ENCODE peak calls at places on chromosomes 6 and 20, in seven cellular contexts. One of them, this sample, is unnamed. For H3K4me1, the result is how much of the 10 kb centered on the place peaks cover.

GRCh38 chr20:46619445-46619844 is 31.8 kb downstream of the SLC13A3 start:
- DNase-seq in neural progenitor cell: no peak
- DNase-seq in hepatocyte: no peak
- DNase-seq in osteoblast: no peak
- DNase-seq in PC-9: no peak
- DNase-seq in MM.1S: no peak
- DNase-seq in IMR-90: no peak
- DNase-seq in this sample: no peak

GRCh38 chr20:60381643-60382400 is 423.6 kb downstream of the CDH26 start:
- DNase-seq in neural progenitor cell: no peak
- DNase-seq in hepatocyte: no peak
- DNase-seq in osteoblast: no peak
- DNase-seq in PC-9: no peak
- DNase-seq in MM.1S: no peak
- DNase-seq in IMR-90: no peak
- DNase-seq in this sample: no peak

GRCh38 chr6:90362273-90362672 is 65.6 kb upstream of the BACH2 start:
- DNase-seq in neural progenitor cell: no peak
- DNase-seq in hepatocyte: peak
- DNase-seq in osteoblast: peak
- DNase-seq in PC-9: no peak
- DNase-seq in MM.1S: no peak
- DNase-seq in IMR-90: peak
- DNase-seq in this sample: peak

GRCh38 chr20:49325981-49326380 is 48.1 kb upstream of the ZNFX1 start:
- DNase-seq in neural progenitor cell: no peak
- DNase-seq in hepatocyte: no peak
- DNase-seq in osteoblast: no peak
- DNase-seq in PC-9: no peak
- DNase-seq in MM.1S: no peak
- DNase-seq in IMR-90: peak
- DNase-seq in this sample: peak

GRCh38 chr6:35710241-35710847 is 21.6 kb upstream of the FKBP5 start:
- DNase-seq in neural progenitor cell: no peak
- DNase-seq in hepatocyte: peak
- DNase-seq in osteoblast: peak
- DNase-seq in PC-9: peak
- DNase-seq in MM.1S: no peak
- DNase-seq in IMR-90: no peak
- DNase-seq in this sample: no peak

GRCh38 chr20:58431134-58431533 is 42.1 kb downstream of the VAPB start:
- DNase-seq in neural progenitor cell: no peak
- DNase-seq in hepatocyte: no peak
- DNase-seq in osteoblast: no peak
- DNase-seq in PC-9: no peak
- DNase-seq in MM.1S: no peak
- DNase-seq in IMR-90: peak
- DNase-seq in this sample: peak

GRCh38 chr6:139114741-139115140 is 20.1 kb upstream of the HECA start:
- DNase-seq in neural progenitor cell: no peak
- DNase-seq in hepatocyte: no peak
- DNase-seq in osteoblast: no peak
- DNase-seq in PC-9: no peak
- DNase-seq in MM.1S: peak
- DNase-seq in IMR-90: no peak
- DNase-seq in this sample: no peak

GRCh38 chr20:8330785-8331699 is 199.0 kb downstream of the PLCB1 start:
- DNase-seq in neural progenitor cell: no peak
- DNase-seq in hepatocyte: no peak
- DNase-seq in osteoblast: no peak
- DNase-seq in PC-9: no peak
- DNase-seq in MM.1S: no peak
- DNase-seq in IMR-90: no peak
- DNase-seq in this sample: no peak

GRCh38 chr6:21731411-21732031 is 138.0 kb downstream of the SOX4 start:
- DNase-seq in neural progenitor cell: no peak
- DNase-seq in hepatocyte: no peak
- DNase-seq in osteoblast: no peak
- DNase-seq in PC-9: peak
- DNase-seq in MM.1S: no peak
- DNase-seq in IMR-90: peak
- DNase-seq in this sample: peak

GRCh38 chr6:75149696-75150095 is 56.2 kb downstream of the COL12A1 start:
- DNase-seq in neural progenitor cell: no peak
- DNase-seq in hepatocyte: no peak
- DNase-seq in osteoblast: no peak
- DNase-seq in PC-9: no peak
- DNase-seq in MM.1S: no peak
- DNase-seq in IMR-90: no peak
- DNase-seq in this sample: no peak

GRCh38 chr6:153849072-153849759 is 189.8 kb upstream of the OPRM1 start:
- DNase-seq in neural progenitor cell: no peak
- DNase-seq in hepatocyte: no peak
- DNase-seq in osteoblast: no peak
- DNase-seq in PC-9: no peak
- DNase-seq in MM.1S: no peak
- DNase-seq in IMR-90: no peak
- DNase-seq in this sample: no peak

GRCh38 chr20:46438156-46438750 is 31.8 kb upstream of the ELMO2 start:
- DNase-seq in neural progenitor cell: peak
- DNase-seq in hepatocyte: peak
- DNase-seq in osteoblast: peak
- DNase-seq in PC-9: peak
- DNase-seq in MM.1S: peak
- DNase-seq in IMR-90: peak
- DNase-seq in this sample: peak

GRCh38 chr6:126267621-126268020 is 72.3 kb upstream of the CENPW start:
- DNase-seq in neural progenitor cell: no peak
- DNase-seq in hepatocyte: no peak
- DNase-seq in osteoblast: no peak
- DNase-seq in PC-9: no peak
- DNase-seq in MM.1S: no peak
- DNase-seq in IMR-90: no peak
- DNase-seq in this sample: no peak

GRCh38 chr6:108565893-108566292 is 5.2 kb downstream of the FOXO3 start:
- DNase-seq in neural progenitor cell: no peak
- DNase-seq in hepatocyte: no peak
- DNase-seq in osteoblast: no peak
- DNase-seq in PC-9: peak
- DNase-seq in MM.1S: peak
- DNase-seq in IMR-90: peak
- DNase-seq in this sample: peak

GRCh38 chr6:119308048-119308570 is 41.5 kb downstream of the MAN1A1 start:
- DNase-seq in neural progenitor cell: no peak
- DNase-seq in hepatocyte: peak
- DNase-seq in osteoblast: no peak
- DNase-seq in PC-9: peak
- DNase-seq in MM.1S: no peak
- DNase-seq in IMR-90: peak
- DNase-seq in this sample: peak

GRCh38 chr20:23114448-23114847 is 28.3 kb upstream of the CD93 start:
- DNase-seq in neural progenitor cell: no peak
- DNase-seq in hepatocyte: no peak
- DNase-seq in osteoblast: no peak
- DNase-seq in PC-9: no peak
- DNase-seq in MM.1S: no peak
- DNase-seq in IMR-90: no peak
- DNase-seq in this sample: no peak

GRCh38 chr6:149484733-149485700 is at the start of gene ZC3H12D:
- DNase-seq in neural progenitor cell: peak
- DNase-seq in hepatocyte: peak
- DNase-seq in osteoblast: peak
- DNase-seq in PC-9: peak
- DNase-seq in MM.1S: no peak
- DNase-seq in IMR-90: peak
- DNase-seq in this sample: peak

GRCh38 chr20:20083796-20084195 is 31.5 kb downstream of the CFAP61 start:
- DNase-seq in neural progenitor cell: peak
- DNase-seq in hepatocyte: peak
- DNase-seq in osteoblast: peak
- DNase-seq in PC-9: peak
- DNase-seq in MM.1S: peak
- DNase-seq in IMR-90: peak
- DNase-seq in this sample: peak

GRCh38 chr6:103908898-103909297 is 950.8 kb downstream of the HACE1 start:
- DNase-seq in neural progenitor cell: no peak
- DNase-seq in hepatocyte: no peak
- DNase-seq in osteoblast: no peak
- DNase-seq in PC-9: no peak
- DNase-seq in MM.1S: no peak
- DNase-seq in IMR-90: no peak
- DNase-seq in this sample: no peak

GRCh38 chr20:47400685-47401084 is 44.2 kb upstream of the ZMYND8 start:
- DNase-seq in neural progenitor cell: no peak
- DNase-seq in hepatocyte: no peak
- DNase-seq in osteoblast: no peak
- DNase-seq in PC-9: no peak
- DNase-seq in MM.1S: no peak
- DNase-seq in IMR-90: no peak
- DNase-seq in this sample: no peak

DNA sequence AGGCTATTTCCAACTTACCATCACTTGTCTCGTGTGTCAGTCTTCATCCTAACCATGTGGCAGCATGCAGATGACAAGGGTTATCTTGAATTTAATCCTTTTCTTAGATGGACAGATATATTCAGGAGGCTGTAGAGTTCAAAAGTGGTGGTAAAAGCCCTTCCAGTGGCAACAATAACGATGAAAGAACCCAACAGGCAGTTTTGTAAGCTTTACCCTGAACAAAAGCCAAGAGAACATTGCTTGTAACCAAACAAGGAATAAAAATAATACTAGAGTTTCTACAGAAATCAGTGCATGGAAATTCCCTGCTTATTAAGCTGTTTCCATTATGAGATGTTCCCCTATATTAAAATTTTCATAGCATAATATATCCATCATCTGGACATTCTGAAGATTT is 69.7 kb downstream of the PDE7B start:
- DNase-seq in neural progenitor cell: no peak
- DNase-seq in hepatocyte: no peak
- DNase-seq in osteoblast: no peak
- DNase-seq in PC-9: no peak
- DNase-seq in MM.1S: no peak
- DNase-seq in IMR-90: peak
- DNase-seq in this sample: no peak
- H3K27ac ChIP-seq in neural progenitor cell: no peak
- H3K27ac ChIP-seq in hepatocyte: peak
- H3K27ac ChIP-seq in osteoblast: peak
- H3K27ac ChIP-seq in PC-9: peak
- H3K27ac ChIP-seq in MM.1S: no peak
- H3K27ac ChIP-seq in IMR-90: peak
- H3K27ac ChIP-seq in this sample: peak

GRCh38 chr20:51136326-51136725 is 113.4 kb upstream of the KCNG1 start:
- DNase-seq in neural progenitor cell: no peak
- DNase-seq in hepatocyte: peak
- DNase-seq in osteoblast: no peak
- DNase-seq in PC-9: no peak
- DNase-seq in MM.1S: no peak
- DNase-seq in IMR-90: no peak
- DNase-seq in this sample: no peak
- H3K4me1 ChIP-seq in neural progenitor cell: under half
- H3K4me1 ChIP-seq in hepatocyte: under half
- H3K4me1 ChIP-seq in osteoblast: under half
- H3K4me1 ChIP-seq in PC-9: under half
- H3K4me1 ChIP-seq in MM.1S: under half
- H3K4me1 ChIP-seq in IMR-90: under half
- H3K4me1 ChIP-seq in this sample: under half

DNA sequence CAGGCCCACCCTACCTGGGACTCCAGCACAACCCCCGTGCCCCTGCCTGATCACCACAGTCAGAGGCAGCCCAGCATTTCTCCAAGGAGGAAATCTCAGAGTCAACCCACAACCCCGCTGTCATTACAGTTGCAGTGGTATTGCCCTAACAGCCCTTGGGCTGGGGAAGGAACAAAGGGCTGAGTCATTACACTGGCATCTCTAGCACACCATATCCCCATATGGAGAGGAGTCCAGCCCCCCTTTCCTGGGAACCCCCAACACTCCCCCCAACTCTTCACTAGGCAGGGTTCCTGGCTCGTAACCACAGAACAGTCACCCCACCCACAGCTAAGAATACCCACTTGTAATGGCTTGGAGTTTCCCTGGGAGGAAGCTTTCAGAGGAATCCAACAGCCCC is 149.4 kb upstream of the OGFRL1 start:
- DNase-seq in neural progenitor cell: no peak
- DNase-seq in hepatocyte: no peak
- DNase-seq in osteoblast: peak
- DNase-seq in PC-9: no peak
- DNase-seq in MM.1S: no peak
- DNase-seq in IMR-90: peak
- DNase-seq in this sample: no peak
- H2AFZ ChIP-seq in neural progenitor cell: no peak
- H2AFZ ChIP-seq in hepatocyte: no peak
- H2AFZ ChIP-seq in osteoblast: no peak
- H2AFZ ChIP-seq in PC-9: no peak
- H2AFZ ChIP-seq in MM.1S: no peak
- H2AFZ ChIP-seq in IMR-90: no peak
- H2AFZ ChIP-seq in this sample: no peak

GRCh38 chr20:1499528-1500420 is 8.6 kb upstream of the SIRPB2 start:
- DNase-seq in neural progenitor cell: no peak
- DNase-seq in hepatocyte: peak
- DNase-seq in osteoblast: no peak
- DNase-seq in PC-9: peak
- DNase-seq in MM.1S: peak
- DNase-seq in IMR-90: no peak
- DNase-seq in this sample: no peak
- H3K27ac ChIP-seq in neural progenitor cell: no peak
- H3K27ac ChIP-seq in hepatocyte: peak
- H3K27ac ChIP-seq in osteoblast: no peak
- H3K27ac ChIP-seq in PC-9: peak
- H3K27ac ChIP-seq in MM.1S: peak
- H3K27ac ChIP-seq in IMR-90: no peak
- H3K27ac ChIP-seq in this sample: no peak

DNA sequence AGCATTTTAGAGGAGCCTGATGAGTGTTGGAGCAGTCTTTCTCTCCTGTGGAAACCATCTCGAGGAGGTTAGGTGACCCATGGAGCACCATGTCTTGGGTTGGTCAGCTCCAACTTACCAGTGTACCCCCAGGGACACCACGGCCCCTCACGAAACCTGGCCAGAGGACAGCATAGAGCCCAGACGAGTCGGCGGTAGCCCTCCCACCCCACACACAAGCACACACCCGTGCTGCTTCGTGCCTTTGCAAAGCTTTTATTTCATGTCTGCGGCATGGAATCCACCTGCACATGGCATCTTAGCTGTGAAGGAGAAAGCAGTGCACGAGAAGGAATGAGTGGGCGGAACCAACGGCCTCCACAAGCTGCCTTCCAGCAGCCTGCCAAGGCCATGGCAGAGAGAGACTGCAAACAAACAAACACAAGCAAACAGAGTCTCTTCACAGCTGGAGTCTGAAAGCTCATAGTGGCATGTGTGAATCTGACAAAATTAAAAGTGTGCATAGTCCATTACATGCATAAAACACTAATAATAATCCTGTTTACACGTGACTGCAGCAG is 53.6 kb downstream of the EZR start:
- DNase-seq in neural progenitor cell: no peak
- DNase-seq in hepatocyte: peak
- DNase-seq in osteoblast: peak
- DNase-seq in PC-9: peak
- DNase-seq in MM.1S: no peak
- DNase-seq in IMR-90: no peak
- DNase-seq in this sample: no peak
- H3K4me1 ChIP-seq in neural progenitor cell: under half
- H3K4me1 ChIP-seq in hepatocyte: under half
- H3K4me1 ChIP-seq in osteoblast: under half
- H3K4me1 ChIP-seq in PC-9: under half
- H3K4me1 ChIP-seq in MM.1S: under half
- H3K4me1 ChIP-seq in IMR-90: under half
- H3K4me1 ChIP-seq in this sample: under half